ENCODE peak calls at places on chromosomes 7 and 10, in ten cellular contexts. N is caudate nucleus, T is PC-3, R is endothelial cell, O is osteocyte, K is adrenal gland, A is kidney tubule cell, L is dorsolateral prefrontal cortex, Q is GM23338, D is WTC11. Z is an unnamed sample.

GRCh38 chr10:77405771-77406241 is 231.8 kb downstream of the KCNMA1 start:
- DNase-seq in N (no peak), T (peak), R (peak), O (no peak), K (peak), A (peak), L (no peak), Q (peak), D (peak), Z (peak)

GRCh38 chr10:100978896-100979185 is 8.5 kb downstream of the MRPL43 start:
- DNase-seq in N (no peak), T (no peak), R (no peak), O (no peak), K (no peak), A (no peak), L (peak), Q (no peak), D (no peak), Z (no peak)

GRCh38 chr10:92757066-92757716 is 67.4 kb downstream of the HHEX start:
- DNase-seq in N (no peak), T (peak), R (peak), O (no peak), K (peak), A (peak), L (peak), Q (peak), D (peak), Z (peak)

GRCh38 chr7:2956526-2957368 is 86.9 kb downstream of the CARD11 start:
- DNase-seq in N (no peak), T (peak), R (no peak), O (no peak), K (peak), A (peak), L (peak), Q (no peak), D (peak), Z (no peak)

GRCh38 chr7:29087840-29088169 is 58.5 kb downstream of the CPVL start:
- DNase-seq in N (no peak), T (no peak), R (no peak), O (no peak), K (no peak), A (no peak), L (no peak), Q (no peak), D (no peak), Z (no peak)

GRCh38 chr10:103852856-103853255 is 2.5 kb downstream of the SH3PXD2A start:
- DNase-seq in N (no peak), T (no peak), R (no peak), O (no peak), K (no peak), A (no peak), L (no peak), Q (no peak), D (no peak), Z (no peak)

GRCh38 chr10:15427836-15428414 is 56.8 kb upstream of the FAM171A1 start:
- DNase-seq in N (no peak), T (peak), R (no peak), O (no peak), K (no peak), A (peak), L (no peak), Q (peak), D (no peak), Z (peak)

GRCh38 chr10:13100349-13101294 is 659 bp downstream of the OPTN start:
- DNase-seq in N (peak), T (peak), R (peak), O (no peak), K (peak), A (peak), L (peak), Q (peak), D (peak), Z (no peak)

GRCh38 chr7:73851410-73852338 is 9.3 kb upstream of the TMEM270 start:
- DNase-seq in N (no peak), T (peak), R (no peak), O (no peak), K (peak), A (peak), L (no peak), Q (no peak), D (no peak), Z (peak)

GRCh38 chr10:64091889-64092288 is 570.7 kb downstream of the REEP3 start:
- DNase-seq in N (peak), T (peak), R (no peak), O (no peak), K (no peak), A (peak), L (peak), Q (peak), D (peak), Z (no peak)

GRCh38 chr7:134667899-134668298 is 21.2 kb downstream of the BPGM start:
- DNase-seq in N (no peak), T (peak), R (no peak), O (no peak), K (no peak), A (peak), L (no peak), Q (no peak), D (no peak), Z (no peak)

GRCh38 chr7:155901176-155901575 is 88.9 kb upstream of the SHH start:
- DNase-seq in N (no peak), T (no peak), R (no peak), O (no peak), K (no peak), A (no peak), L (no peak), Q (no peak), D (no peak), Z (no peak)

GRCh38 chr7:36916619-36917018 is 192.3 kb upstream of the AOAH start:
- DNase-seq in N (no peak), T (no peak), R (no peak), O (no peak), K (no peak), A (no peak), L (no peak), Q (no peak), D (no peak), Z (no peak)

GRCh38 chr10:87696922-87697714 is 37.4 kb downstream of the PAPSS2 start:
- DNase-seq in N (no peak), T (no peak), R (no peak), O (no peak), K (no peak), A (no peak), L (no peak), Q (no peak), D (no peak), Z (no peak)

GRCh38 chr10:5040781-5041470 is 37.3 kb upstream of the AKR1C2 start:
- DNase-seq in N (no peak), T (peak), R (no peak), O (peak), K (peak), A (peak), L (no peak), Q (no peak), D (no peak), Z (no peak)

GRCh38 chr7:522071-522937 is 2.7 kb upstream of the PDGFA start:
- DNase-seq in N (peak), T (peak), R (no peak), O (no peak), K (no peak), A (peak), L (no peak), Q (peak), D (peak), Z (peak)

GRCh38 chr7:32680259-32681173 is 185.2 kb downstream of the AVL9 start:
- DNase-seq in N (no peak), T (peak), R (no peak), O (no peak), K (no peak), A (peak), L (no peak), Q (peak), D (peak), Z (peak)

GRCh38 chr10:44780461-44780860 is 130.7 kb upstream of the TMEM72 start:
- DNase-seq in N (no peak), T (no peak), R (no peak), O (peak), K (no peak), A (no peak), L (no peak), Q (no peak), D (no peak), Z (no peak)

GRCh38 chr10:22475857-22476600 is 130.7 kb downstream of the SPAG6 start:
- DNase-seq in N (peak), T (no peak), R (peak), O (peak), K (no peak), A (no peak), L (peak), Q (peak), D (peak), Z (no peak)

GRCh38 chr7:103447073-103447960 is 1.3 kb upstream of the SLC26A5 start:
- DNase-seq in N (peak), T (peak), R (peak), O (no peak), K (peak), A (peak), L (peak), Q (peak), D (peak), Z (peak)

GRCh38 chr7:44074349-44074695 is 8.0 kb downstream of the POLM start:
- DNase-seq in N (no peak), T (no peak), R (no peak), O (no peak), K (no peak), A (no peak), L (no peak), Q (no peak), D (no peak), Z (no peak)

GRCh38 chr7:102094311-102094710 is 192.4 kb upstream of the SH2B2 start:
- DNase-seq in N (no peak), T (no peak), R (no peak), O (no peak), K (no peak), A (no peak), L (no peak), Q (no peak), D (no peak), Z (no peak)

GRCh38 chr10:104324931-104325330 is 13.3 kb downstream of the ITPRIP start:
- DNase-seq in N (no peak), T (no peak), R (no peak), O (no peak), K (no peak), A (no peak), L (no peak), Q (no peak), D (no peak), Z (no peak)

GRCh38 chr7:7736671-7737070 is 18.3 kb upstream of the RPA3 start:
- DNase-seq in N (no peak), T (no peak), R (no peak), O (no peak), K (no peak), A (no peak), L (no peak), Q (peak), D (peak), Z (no peak)

GRCh38 chr10:119135517-119135890 is 30.0 kb downstream of the SFXN4 start:
- DNase-seq in N (no peak), T (no peak), R (no peak), O (no peak), K (no peak), A (no peak), L (no peak), Q (no peak), D (no peak), Z (no peak)

GRCh38 chr10:24483701-24484100 is 240.0 kb downstream of the ARHGAP21 start:
- DNase-seq in N (no peak), T (peak), R (no peak), O (no peak), K (peak), A (peak), L (no peak), Q (peak), D (no peak), Z (peak)

GRCh38 chr7:101727184-101727583 is 90.2 kb upstream of the CUX1 start:
- DNase-seq in N (no peak), T (no peak), R (no peak), O (no peak), K (no peak), A (no peak), L (no peak), Q (no peak), D (no peak), Z (no peak)

GRCh38 chr7:46089281-46089680 is 168.2 kb upstream of the IGFBP3 start:
- DNase-seq in N (no peak), T (peak), R (no peak), O (no peak), K (no peak), A (no peak), L (no peak), Q (no peak), D (no peak), Z (no peak)

GRCh38 chr10:19930936-19931859 is 115.0 kb downstream of the PLXDC2 start:
- DNase-seq in N (no peak), T (peak), R (no peak), O (no peak), K (peak), A (peak), L (no peak), Q (peak), D (no peak), Z (no peak)

Z was measured in LoVo.